ENCODE peak calls at places on chromosomes 6 and 20, in nine cellular contexts. N is psoas muscle; A is GM04503; J is mammary epithelial cell; V is GM12865; K is activated CD4-positive, alpha-beta T cell treated with anti-CD3 and anti-CD28 coated beads, Interleukin-2, amount 10 ng/mL, durations not matched to agents 7 days and 5 days; X is neural crest cell; L is activated naive CD4-positive, alpha-beta T cell treated with anti-CD3 and anti-CD28 coated beads, Interleukin-2, amount 10 ng/mL, durations not matched to agents 7 days and 5 days; B is CD4-positive, alpha-beta T cell. H is an unnamed sample.

GRCh38 chr6:105184921-105185320 is 5.1 kb upstream of the POPDC3 start:
- DNase-seq in J (no peak), L (no peak), N (no peak), A (peak), K (no peak), B (no peak), X (no peak), V (no peak), H (peak)

GRCh38 chr6:9140861-9141534 is 705.7 kb upstream of the SLC35B3 start:
- DNase-seq in V (no peak), L (no peak), N (no peak), A (no peak), J (no peak), X (no peak), K (no peak), B (no peak), H (peak)

GRCh38 chr6:49912193-49912592 is 45.9 kb upstream of the CRISP1 start:
- DNase-seq in B (no peak), N (no peak), L (no peak), A (no peak), X (no peak), J (no peak), K (no peak), V (no peak), H (no peak)

GRCh38 chr20:57660510-57661199 is 40.4 kb upstream of the ZBP1 start:
- DNase-seq in V (no peak), J (no peak), N (peak), L (peak), A (no peak), K (no peak), B (no peak), X (no peak), H (no peak)

GRCh38 chr20:63127700-63128364 is 88.1 kb downstream of the YTHDF1 start:
- DNase-seq in X (no peak), B (no peak), K (no peak), L (peak), A (no peak), V (no peak), J (no peak), N (peak), H (no peak)

GRCh38 chr6:34234667-34235604 is 1.7 kb upstream of the HMGA1 start:
- DNase-seq in J (no peak), V (peak), B (no peak), K (peak), N (peak), L (peak), A (no peak), X (peak), H (no peak)

GRCh38 chr6:158518196-158519127 is 41.4 kb upstream of the TMEM181 start:
- DNase-seq in A (peak), B (peak), X (peak), L (peak), K (peak), V (peak), J (peak), N (no peak), H (peak)

GRCh38 chr6:5534643-5535042 is 273.3 kb downstream of the FARS2 start:
- DNase-seq in V (no peak), B (no peak), N (no peak), X (no peak), K (no peak), L (no peak), J (no peak), A (no peak), H (no peak)

GRCh38 chr6:14810021-14810420 is 435.8 kb upstream of the JARID2 start:
- DNase-seq in V (no peak), J (no peak), L (no peak), A (no peak), N (no peak), K (no peak), B (no peak), X (no peak), H (no peak)

GRCh38 chr20:15185322-15185721 is 847.9 kb upstream of the FLRT3 start:
- DNase-seq in A (no peak), X (no peak), L (no peak), N (no peak), V (no peak), J (no peak), K (no peak), B (no peak), H (no peak)

GRCh38 chr6:138987299-138987642 is 782 bp downstream of the REPS1 start:
- DNase-seq in K (no peak), B (no peak), V (peak), N (peak), A (no peak), X (peak), J (peak), L (no peak), H (no peak)

GRCh38 chr6:137871299-137871698 is 4.2 kb downstream of the TNFAIP3 start:
- DNase-seq in V (peak), N (no peak), X (no peak), A (no peak), J (no peak), L (no peak), K (peak), B (no peak), H (no peak)